ENCODE peak calls at places on chromosomes 6 and 20, in five cellular contexts. P is GM12878, N is SK-N-SH, J is K562, U is IMR-90. B is an unnamed sample.

GRCh38 chr6:86192123-86192522 is 549.4 kb upstream of the SYNCRIP start:
- DNase-seq in U (no peak), N (no peak), P (no peak), J (peak), B (no peak)

GRCh38 chr20:53163486-53163885 is 191.3 kb downstream of the TSHZ2 start:
- DNase-seq in N (no peak), U (peak), P (no peak), J (peak), B (no peak)

GRCh38 chr20:8805737-8806442 is 263.0 kb upstream of the PLCB4 start:
- DNase-seq in P (no peak), N (no peak), J (no peak), U (no peak), B (no peak)

GRCh38 chr6:79543886-79544285 is 6.7 kb upstream of the LCA5 start:
- DNase-seq in N (no peak), J (no peak), U (no peak), P (no peak), B (no peak)

GRCh38 chr6:135089901-135090300 is 35.3 kb upstream of the HBS1L start:
- DNase-seq in U (no peak), P (no peak), J (no peak), N (no peak), B (no peak)

GRCh38 chr6:20564269-20564668 is 30.0 kb downstream of the CDKAL1 start:
- DNase-seq in N (no peak), J (no peak), U (peak), P (no peak), B (no peak)

GRCh38 chr6:79864421-79864820 is 82.9 kb downstream of the ELOVL4 start:
- DNase-seq in N (no peak), J (no peak), U (no peak), P (no peak), B (no peak)

GRCh38 chr20:58790440-58790839 is 60.3 kb downstream of the GNAS-AS1 start:
- DNase-seq in N (no peak), J (no peak), U (no peak), P (no peak), B (no peak)

GRCh38 chr6:9136141-9136865 is 701.0 kb upstream of the SLC35B3 start:
- DNase-seq in U (peak), J (no peak), N (no peak), P (no peak), B (no peak)

GRCh38 chr6:19587238-19587942 is 249.8 kb upstream of the ID4 start:
- DNase-seq in U (no peak), J (no peak), N (no peak), P (no peak), B (no peak)

GRCh38 chr6:139539852-139540251 is 165.4 kb upstream of the CITED2 start:
- DNase-seq in J (no peak), P (no peak), N (peak), U (peak), B (peak)

GRCh38 chr20:52037370-52037769 is 154.2 kb downstream of the ZFP64 start:
- DNase-seq in P (no peak), J (no peak), N (no peak), U (no peak), B (no peak)

GRCh38 chr6:100719883-100720682 is 161.0 kb downstream of the ASCC3 start:
- DNase-seq in N (peak), U (peak), P (no peak), J (no peak), B (peak)

GRCh38 chr20:18527836-18528235 is 20.1 kb downstream of the SEC23B start:
- DNase-seq in J (no peak), U (peak), P (no peak), N (no peak), B (no peak)

GRCh38 chr6:48032156-48032555 is 78.8 kb downstream of the PTCHD4 start:
- DNase-seq in P (no peak), N (no peak), U (peak), J (no peak), B (peak)

GRCh38 chr6:76862966-76863365 is 600.3 kb downstream of the HTR1B start:
- DNase-seq in N (no peak), U (no peak), J (no peak), P (no peak), B (no peak)

GRCh38 chr20:32495949-32496348 is 89.2 kb downstream of the NOL4L start:
- DNase-seq in J (no peak), P (no peak), U (no peak), N (no peak), B (no peak)

GRCh38 chr6:35600659-35601125 is 88.0 kb upstream of the TULP1 start:
- DNase-seq in P (no peak), N (no peak), J (no peak), U (no peak), B (no peak)

GRCh38 chr6:35605600-35605999 is 83.1 kb downstream of the FKBP5 start:
- DNase-seq in P (no peak), J (no peak), N (no peak), U (no peak), B (no peak)

GRCh38 chr6:35601331-35602132 is 87.2 kb downstream of the FKBP5 start:
- DNase-seq in N (peak), U (peak), P (no peak), J (no peak), B (peak)

GRCh38 chr6:35602133-35602946 is 86.4 kb downstream of the FKBP5 start:
- DNase-seq in J (no peak), P (no peak), N (peak), U (peak), B (no peak)

GRCh38 chr6:35603326-35604202 is 85.2 kb downstream of the FKBP5 start:
- DNase-seq in N (no peak), U (no peak), P (no peak), J (no peak), B (no peak)
- TF ChIP-seq RCOR1 in N (no peak), U (no peak), P (no peak), J (no peak), B (no peak)

GRCh38 chr6:168311410-168312124 is 8.0 kb downstream of the DACT2 start:
- DNase-seq in J (no peak), P (no peak), U (no peak), N (no peak), B (no peak)

GRCh38 chr6:168315626-168316025 is 4.0 kb downstream of the DACT2 start:
- DNase-seq in P (no peak), N (no peak), U (no peak), J (no peak), B (no peak)

GRCh38 chr6:168314029-168314420 is 5.6 kb downstream of the DACT2 start:
- DNase-seq in U (no peak), N (no peak), J (no peak), P (no peak), B (no peak)

GRCh38 chr6:168314948-168315347 is 4.6 kb downstream of the DACT2 start:
- DNase-seq in P (no peak), U (no peak), N (no peak), J (no peak), B (peak)

DNA sequence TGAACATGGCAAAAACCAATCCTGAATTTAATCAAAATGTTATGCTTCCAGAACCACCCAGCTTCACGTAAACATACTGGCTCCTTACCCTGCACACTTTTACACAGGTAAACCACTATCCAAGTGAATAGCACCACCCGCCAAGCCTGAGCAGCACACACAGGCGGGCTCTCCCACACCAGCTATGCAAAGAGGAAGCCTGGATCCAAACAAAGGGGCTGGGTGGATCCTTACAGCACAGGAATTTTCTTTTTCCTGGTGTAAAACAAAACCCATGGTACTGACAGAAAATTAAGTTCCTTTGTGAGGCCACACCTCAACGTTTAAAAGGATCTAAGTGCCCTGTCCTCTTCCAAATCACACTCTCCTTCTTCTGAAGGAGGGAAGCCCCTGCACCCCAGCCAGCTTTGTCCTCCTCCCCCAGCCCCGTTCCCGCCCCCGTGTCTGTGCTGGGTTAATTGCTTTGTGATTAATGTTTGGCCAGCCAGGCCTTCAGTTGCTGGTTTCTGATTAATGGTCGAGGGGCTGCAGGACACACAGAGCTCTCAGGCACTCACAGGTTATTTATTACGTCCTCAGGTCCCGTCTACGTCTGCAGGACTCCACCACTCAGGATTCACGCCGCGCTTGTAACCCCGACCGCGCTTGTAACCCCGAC is 6.1 kb downstream of the DACT2 start:
- DNase-seq in N (peak), J (no peak), P (no peak), U (no peak), B (no peak)
- TF ChIP-seq RCOR1 in N (no peak), J (no peak), P (no peak), U (no peak), B (no peak)

GRCh38 chr6:169666441-169666840 is 35.4 kb downstream of the WDR27 start:
- DNase-seq in J (no peak), U (no peak), P (no peak), N (no peak), B (no peak)
- TF ChIP-seq RCOR1 in J (no peak), U (no peak), P (no peak), N (no peak), B (no peak)

DNA sequence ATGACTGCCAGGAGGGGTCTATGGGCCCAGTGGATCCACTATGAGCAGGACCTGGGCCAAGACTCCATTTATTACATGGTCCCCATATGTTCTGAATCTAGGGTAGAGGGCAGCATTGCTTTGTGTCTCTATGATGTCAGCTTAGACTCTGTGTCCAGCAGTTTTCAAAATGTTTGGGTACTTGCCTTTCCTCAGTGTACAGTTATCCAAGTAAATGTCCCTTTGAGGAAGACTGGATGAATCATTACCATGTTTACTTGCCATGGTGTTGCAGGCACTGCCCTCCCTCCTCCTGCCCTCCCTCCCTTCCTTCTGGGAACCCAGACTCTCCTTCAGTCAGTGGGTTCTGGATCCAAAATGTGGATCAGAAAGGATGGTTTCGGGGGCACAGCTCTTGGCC is 108.6 kb downstream of the NRN1 start:
- DNase-seq in U (no peak), J (no peak), P (no peak), N (no peak), B (no peak)
- TF ChIP-seq RCOR1 in U (no peak), J (no peak), P (no peak), N (no peak), B (no peak)

DNA sequence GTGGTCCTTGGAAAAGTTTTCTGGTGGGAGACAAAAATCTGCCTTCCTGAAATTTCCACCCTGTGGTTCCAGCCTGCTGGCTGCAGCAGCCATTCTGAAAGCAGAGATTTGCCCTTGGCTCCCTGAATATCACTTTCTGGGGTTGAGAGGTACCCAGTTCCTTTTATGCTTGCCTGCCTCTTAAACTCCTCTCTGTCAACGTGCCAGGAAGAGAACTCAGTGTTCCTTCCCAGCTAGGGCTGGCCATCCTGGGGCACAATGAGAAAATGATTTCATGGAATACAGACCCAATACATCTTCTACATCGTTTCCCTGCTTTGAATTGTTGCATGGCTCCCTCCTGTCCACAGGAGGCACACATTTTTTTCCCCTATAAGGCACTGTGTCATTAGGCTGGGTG is 1.6 kb upstream of the DSN1 start:
- DNase-seq in U (no peak), J (no peak), N (peak), P (no peak), B (no peak)
- TF ChIP-seq RCOR1 in U (no peak), J (no peak), N (no peak), P (no peak), B (no peak)

GRCh38 chr6:4459981-4460380 is 316.2 kb upstream of the CDYL start:
- DNase-seq in J (no peak), N (no peak), U (no peak), P (no peak), B (no peak)
- TF ChIP-seq RCOR1 in J (no peak), N (no peak), U (no peak), P (no peak), B (no peak)

GRCh38 chr6:160270347-160270746 is 11.7 kb upstream of the SLC22A2 start:
- DNase-seq in U (no peak), N (no peak), P (no peak), J (no peak), B (no peak)
- TF ChIP-seq RCOR1 in U (no peak), N (no peak), P (no peak), J (no peak), B (no peak)

DNA sequence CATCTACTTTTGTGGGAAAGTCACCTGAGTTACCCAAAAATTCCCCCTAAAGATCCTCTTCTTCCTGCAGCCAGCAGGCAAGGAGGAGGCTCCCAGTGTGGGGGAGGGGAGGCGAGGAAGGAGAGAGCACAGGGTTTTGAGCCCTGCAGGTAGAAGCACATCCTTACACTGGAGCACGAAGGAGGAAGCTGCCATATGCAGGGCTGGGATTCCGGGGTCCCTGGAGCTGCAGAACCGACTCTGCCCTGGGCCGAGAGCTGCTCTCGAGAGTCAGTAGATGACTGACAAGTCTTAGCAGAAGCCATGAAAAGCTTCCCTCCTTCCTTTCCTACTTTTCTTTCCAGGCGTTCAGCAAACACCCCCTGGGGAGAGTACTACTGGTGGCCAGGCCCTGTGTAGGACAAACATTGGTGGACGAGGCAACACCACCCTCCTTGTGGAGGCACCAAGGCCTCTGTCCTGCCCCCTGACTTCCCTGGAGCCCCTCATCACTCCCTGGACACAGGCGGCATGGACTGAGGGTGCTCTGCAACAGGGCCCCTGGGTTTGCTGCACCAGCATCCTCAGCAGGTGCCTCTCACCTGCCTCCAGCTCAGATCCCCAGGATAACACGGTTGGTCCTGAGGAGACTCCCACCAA is 211.7 kb upstream of the CST7 start:
- DNase-seq in U (no peak), J (no peak), N (no peak), P (no peak), B (no peak)
- TF ChIP-seq RCOR1 in U (no peak), J (no peak), N (no peak), P (no peak), B (no peak)

GRCh38 chr20:4507288-4507719 is 214.4 kb upstream of the PRND start:
- DNase-seq in U (peak), P (no peak), N (no peak), J (no peak), B (peak)
- TF ChIP-seq RCOR1 in U (no peak), P (no peak), N (no peak), J (no peak), B (no peak)

B was measured in A549.